ENCODE peak calls at places on chromosomes 12 and 14, in seven cellular contexts. B, Z, L, N, H, J and D are unnamed samples.

GRCh38 chr14:30982583-30982982 is 42.9 kb upstream of the AP4S1 start:
- DNase-seq in J (no peak), N (no peak), Z (no peak), L (no peak), H (no peak), B (no peak), D (no peak)

GRCh38 chr12:64907097-64907496 is 82.7 kb downstream of the TBC1D30 start:
- DNase-seq in B (no peak), L (no peak), J (no peak), N (no peak), H (no peak), Z (no peak), D (no peak)

GRCh38 chr14:95886366-95886765 is 9.7 kb downstream of the TUNAR start:
- DNase-seq in H (no peak), J (peak), Z (no peak), L (no peak), B (no peak), N (no peak), D (no peak)

GRCh38 chr12:120376416-120376815 is 7.5 kb upstream of the MSI1 start:
- DNase-seq in B (no peak), Z (no peak), H (no peak), J (no peak), N (no peak), L (no peak), D (no peak)

GRCh38 chr12:132116709-132117557 is 27.2 kb downstream of the DDX51 start:
- DNase-seq in L (no peak), J (no peak), N (no peak), Z (no peak), B (no peak), H (no peak), D (no peak)

GRCh38 chr14:61505815-61506809 is 184.7 kb downstream of the PRKCH start:
- DNase-seq in B (no peak), L (no peak), H (no peak), J (no peak), Z (no peak), N (no peak), D (no peak)

GRCh38 chr12:46217686-46218508 is 50.9 kb downstream of the SLC38A1 start:
- DNase-seq in Z (peak), J (no peak), N (no peak), H (peak), B (peak), L (no peak), D (no peak)

GRCh38 chr14:67569011-67569650 is 30.9 kb downstream of the PIGH start:
- DNase-seq in L (no peak), J (no peak), B (no peak), N (no peak), Z (no peak), H (no peak), D (peak)

GRCh38 chr14:38257500-38257899 is 1.6 kb upstream of the CLEC14A start:
- DNase-seq in J (no peak), B (no peak), Z (no peak), H (no peak), N (no peak), L (no peak), D (no peak)

GRCh38 chr12:121975029-121975428 is 46.7 kb upstream of the BCL7A start:
- DNase-seq in L (no peak), J (no peak), B (no peak), N (no peak), H (no peak), Z (no peak), D (no peak)

GRCh38 chr14:54683882-54684794 is 117.2 kb downstream of the SAMD4A start:
- DNase-seq in L (peak), Z (no peak), N (no peak), B (peak), J (no peak), H (peak), D (no peak)

GRCh38 chr12:12443482-12443881 is 86.6 kb downstream of the BORCS5 start:
- DNase-seq in Z (peak), J (peak), L (peak), H (no peak), N (no peak), B (peak), D (no peak)

GRCh38 chr12:12441891-12442461 is 85.1 kb downstream of the BORCS5 start:
- DNase-seq in Z (no peak), B (no peak), L (no peak), H (no peak), J (no peak), N (no peak), D (no peak)

GRCh38 chr12:12441051-12441807 is 84.4 kb downstream of the BORCS5 start:
- DNase-seq in B (no peak), Z (no peak), H (no peak), J (no peak), L (no peak), N (no peak), D (no peak)

GRCh38 chr12:12445165-12445881 is 88.4 kb downstream of the BORCS5 start:
- DNase-seq in Z (no peak), B (no peak), L (no peak), N (no peak), J (no peak), H (no peak), D (no peak)

GRCh38 chr12:12442548-12443071 is 85.7 kb downstream of the BORCS5 start:
- DNase-seq in N (peak), J (no peak), Z (no peak), L (no peak), B (no peak), H (no peak), D (no peak)
- TF ChIP-seq POLR2A in N (no peak), J (no peak), Z (no peak), L (no peak), B (no peak), H (no peak), D (no peak)

GRCh38 chr12:1562813-1563412 is 31.5 kb downstream of the FBXL14 start:
- DNase-seq in L (no peak), J (no peak), H (no peak), B (no peak), N (no peak), Z (no peak), D (no peak)

GRCh38 chr12:1566449-1567135 is 27.8 kb downstream of the FBXL14 start:
- DNase-seq in J (no peak), L (no peak), Z (no peak), N (no peak), B (no peak), H (no peak), D (no peak)

GRCh38 chr12:1565172-1565571 is 29.2 kb downstream of the FBXL14 start:
- DNase-seq in Z (no peak), J (no peak), N (no peak), H (no peak), L (no peak), B (no peak), D (no peak)

GRCh38 chr12:1559729-1560128 is 34.7 kb downstream of the FBXL14 start:
- DNase-seq in H (no peak), J (no peak), L (no peak), B (no peak), N (no peak), Z (no peak), D (no peak)

DNA sequence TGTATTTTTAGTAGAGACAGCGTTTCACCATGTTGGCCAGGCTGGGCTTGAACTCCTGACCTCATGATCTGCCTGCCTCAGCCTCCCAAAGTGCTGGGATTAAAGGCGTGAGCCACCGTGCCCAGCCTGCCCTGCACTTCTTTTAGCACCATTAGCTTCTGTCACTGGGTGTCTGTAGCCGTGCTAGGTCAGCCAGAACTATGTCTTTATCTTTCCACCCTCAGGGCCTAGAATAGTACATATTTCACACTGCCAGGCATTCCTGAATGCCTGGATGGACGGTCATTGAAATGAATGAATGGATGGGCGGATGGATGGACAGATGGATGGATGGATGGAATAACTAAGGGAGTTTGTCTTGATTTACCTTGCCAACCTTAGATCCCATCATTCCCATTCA is 33.7 kb downstream of the FBXL14 start:
- DNase-seq in L (no peak), J (no peak), N (no peak), H (no peak), Z (no peak), B (no peak), D (no peak)
- TF ChIP-seq POLR2A in L (no peak), J (no peak), N (no peak), H (no peak), Z (no peak), B (no peak), D (no peak)

DNA sequence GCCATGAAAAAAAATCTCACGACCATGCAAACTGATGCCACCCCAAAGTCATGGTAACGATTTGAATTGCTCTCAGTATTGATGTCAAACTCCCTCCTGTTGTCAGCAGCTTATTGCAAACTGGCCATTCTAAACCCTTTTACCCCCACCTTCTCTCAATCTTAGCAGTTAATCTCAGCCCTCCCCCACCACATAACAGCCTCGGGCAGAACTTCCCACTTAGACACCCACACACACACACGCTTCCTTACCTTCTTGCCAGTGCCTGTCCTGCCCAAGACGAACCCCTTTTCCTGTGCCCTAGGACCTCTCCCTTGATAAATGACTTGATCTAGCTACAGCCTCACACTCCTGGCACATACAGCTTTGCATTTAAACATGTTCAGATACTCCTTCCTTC is 56.6 kb downstream of the GPATCH2L start:
- DNase-seq in B (no peak), Z (no peak), N (no peak), J (no peak), H (no peak), L (no peak), D (no peak)
- TF ChIP-seq POLR2A in B (no peak), Z (no peak), N (no peak), J (no peak), H (no peak), L (no peak), D (no peak)

GRCh38 chr14:69887740-69888657 is 8.8 kb downstream of the SMOC1 start:
- DNase-seq in Z (no peak), H (no peak), L (no peak), J (no peak), B (no peak), N (no peak), D (no peak)
- TF ChIP-seq POLR2A in Z (no peak), H (no peak), L (no peak), J (no peak), B (no peak), N (no peak), D (no peak)

GRCh38 chr12:105588126-105588525 is 257.6 kb downstream of the C12orf75 start:
- DNase-seq in H (no peak), Z (no peak), N (no peak), J (peak), L (no peak), B (no peak), D (no peak)

GRCh38 chr12:105590571-105590970 is 260.1 kb downstream of the C12orf75 start:
- DNase-seq in Z (no peak), B (no peak), H (no peak), J (no peak), N (no peak), L (no peak), D (no peak)

GRCh38 chr12:105581420-105581819 is 250.9 kb downstream of the C12orf75 start:
- DNase-seq in N (no peak), B (no peak), H (no peak), Z (no peak), L (no peak), J (no peak), D (no peak)

DNA sequence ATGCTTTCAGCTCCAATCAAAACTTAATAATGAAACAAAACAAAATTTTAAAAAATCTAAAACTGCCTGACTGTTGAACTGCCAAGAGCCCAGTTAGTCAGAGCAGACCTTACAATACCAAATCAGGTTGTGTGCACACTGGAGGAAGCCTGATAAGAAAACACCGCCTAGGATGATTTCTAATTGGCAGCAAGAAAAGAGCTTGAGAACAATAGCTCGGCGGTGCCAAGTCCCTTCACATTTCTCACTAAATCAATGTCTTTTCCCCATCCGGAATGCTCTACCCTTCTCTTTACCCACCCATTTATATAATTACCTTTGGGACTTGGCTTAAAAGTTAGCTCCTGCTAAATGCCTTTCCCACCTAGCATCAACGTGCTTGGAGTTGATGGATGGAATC is 256.7 kb downstream of the C12orf75 start:
- DNase-seq in J (no peak), H (no peak), B (no peak), N (no peak), Z (no peak), L (no peak), D (no peak)
- TF ChIP-seq POLR2A in J (no peak), H (no peak), B (no peak), N (no peak), Z (no peak), L (no peak), D (no peak)

GRCh38 chr14:65471038-65471878 is 58.7 kb downstream of the FUT8 start:
- DNase-seq in H (no peak), L (no peak), J (no peak), N (no peak), B (no peak), Z (no peak), D (no peak)

GRCh38 chr14:65472189-65472588 is 59.7 kb downstream of the FUT8 start:
- DNase-seq in L (no peak), J (no peak), B (no peak), N (no peak), Z (no peak), H (no peak), D (no peak)

GRCh38 chr14:65470404-65470880 is 57.9 kb downstream of the FUT8 start:
- DNase-seq in H (no peak), Z (no peak), J (no peak), B (no peak), L (no peak), N (no peak), D (no peak)

GRCh38 chr14:65465584-65465983 is 53.1 kb downstream of the FUT8 start:
- DNase-seq in L (no peak), Z (no peak), H (no peak), J (no peak), B (no peak), N (no peak), D (no peak)

GRCh38 chr14:65469903-65470302 is 57.4 kb downstream of the FUT8 start:
- DNase-seq in H (no peak), L (no peak), B (no peak), N (no peak), Z (no peak), J (no peak), D (no peak)
- TF ChIP-seq POLR2A in H (no peak), L (no peak), B (no peak), N (no peak), Z (no peak), J (no peak), D (no peak)

DNA sequence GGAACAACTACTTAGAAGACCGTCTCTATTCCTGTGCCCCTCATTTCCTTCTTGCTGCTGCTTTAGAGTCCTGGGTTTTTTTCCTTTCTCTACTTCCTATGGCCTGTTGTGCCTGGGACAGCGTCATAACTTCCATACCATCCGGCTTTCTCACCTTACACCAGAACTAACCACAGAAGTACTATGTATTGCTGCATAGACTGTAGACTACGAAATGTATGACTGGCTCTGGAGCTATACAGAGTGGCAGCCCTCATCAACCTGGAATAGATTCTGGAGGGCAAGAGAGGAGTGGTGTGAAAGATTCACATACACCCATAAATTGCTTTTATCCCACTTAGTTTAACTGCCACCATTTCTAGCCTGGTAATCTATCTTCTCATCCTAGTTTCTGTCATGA is 16.9 kb upstream of the SRP54 start:
- DNase-seq in B (no peak), L (no peak), H (no peak), N (no peak), J (no peak), Z (no peak), D (no peak)
- TF ChIP-seq POLR2A in B (no peak), L (no peak), H (no peak), N (no peak), J (no peak), Z (no peak), D (no peak)

GRCh38 chr12:9754984-9755383 is 5.7 kb downstream of the CD69 start:
- DNase-seq in B (no peak), N (no peak), L (no peak), H (no peak), Z (no peak), J (no peak), D (no peak)

GRCh38 chr12:9752145-9752717 is 8.5 kb downstream of the CD69 start:
- DNase-seq in Z (no peak), H (no peak), N (no peak), L (no peak), J (no peak), B (no peak), D (no peak)

GRCh38 chr12:9754097-9754964 is 6.4 kb downstream of the CD69 start:
- DNase-seq in J (no peak), Z (no peak), H (no peak), N (no peak), L (no peak), B (no peak), D (no peak)

GRCh38 chr12:9751204-9752144 is 9.2 kb downstream of the CD69 start:
- DNase-seq in L (no peak), H (no peak), J (no peak), N (peak), B (no peak), Z (no peak), D (no peak)

GRCh38 chr12:9753042-9753820 is 7.5 kb downstream of the CD69 start:
- DNase-seq in Z (no peak), J (no peak), L (no peak), N (no peak), B (no peak), H (no peak), D (no peak)
- TF ChIP-seq POLR2A in Z (no peak), J (no peak), L (no peak), N (no peak), B (no peak), H (no peak), D (no peak)

GRCh38 chr12:51814311-51815088 is 34.0 kb downstream of the FIGNL2 start:
- DNase-seq in J (peak), H (no peak), L (peak), Z (peak), B (peak), N (no peak), D (peak)
- TF ChIP-seq POLR2A in J (peak), H (no peak), L (peak), Z (no peak), B (peak), N (no peak), D (no peak)

GRCh38 chr12:49366652-49367380 is 446 bp upstream of the SPATS2 start:
- DNase-seq in L (peak), N (peak), H (peak), B (peak), J (peak), Z (peak), D (peak)
- TF ChIP-seq POLR2A in L (peak), N (peak), H (no peak), B (peak), J (peak), Z (no peak), D (peak)